ENCODE peak calls at places on chromosomes 11 and 22, in five cellular contexts. One of them, this sample, is unnamed. For H3K27me3, the result is how much of the 10 kb centered on the place peaks cover.

GRCh38 chr22:17919276-17920144 is 104.9 kb downstream of the MICAL3 start:
- DNase-seq in cardiac muscle cell: peak
- DNase-seq in GM06990: no peak
- DNase-seq in thyroid gland: peak
- DNase-seq in adipocyte: no peak
- DNase-seq in this sample: no peak

GRCh38 chr11:9562716-9563115 is 10.8 kb upstream of the WEE1 start:
- DNase-seq in cardiac muscle cell: no peak
- DNase-seq in GM06990: peak
- DNase-seq in thyroid gland: no peak
- DNase-seq in adipocyte: no peak
- DNase-seq in this sample: no peak

GRCh38 chr11:88411265-88411664 is 73.7 kb upstream of the CTSC start:
- DNase-seq in cardiac muscle cell: no peak
- DNase-seq in GM06990: no peak
- DNase-seq in thyroid gland: no peak
- DNase-seq in adipocyte: peak
- DNase-seq in this sample: no peak

GRCh38 chr11:33500865-33501479 is 199.7 kb downstream of the C11orf91 start:
- DNase-seq in cardiac muscle cell: peak
- DNase-seq in GM06990: no peak
- DNase-seq in thyroid gland: peak
- DNase-seq in adipocyte: peak
- DNase-seq in this sample: peak

GRCh38 chr22:20641198-20641892 is 132.6 kb upstream of the SERPIND1 start:
- DNase-seq in cardiac muscle cell: no peak
- DNase-seq in GM06990: no peak
- DNase-seq in thyroid gland: no peak
- DNase-seq in adipocyte: no peak
- DNase-seq in this sample: no peak

GRCh38 chr22:23137905-23138520 is 3.8 kb downstream of the RSPH14 start:
- DNase-seq in cardiac muscle cell: no peak
- DNase-seq in GM06990: peak
- DNase-seq in thyroid gland: peak
- DNase-seq in adipocyte: no peak
- DNase-seq in this sample: no peak

GRCh38 chr11:17413414-17414316 is 25.2 kb upstream of the KCNJ11 start:
- DNase-seq in cardiac muscle cell: no peak
- DNase-seq in GM06990: no peak
- DNase-seq in thyroid gland: peak
- DNase-seq in adipocyte: no peak
- DNase-seq in this sample: no peak

GRCh38 chr22:29245626-29246385 is 22.0 kb downstream of the RHBDD3 start:
- DNase-seq in cardiac muscle cell: peak
- DNase-seq in GM06990: peak
- DNase-seq in thyroid gland: peak
- DNase-seq in adipocyte: peak
- DNase-seq in this sample: peak

GRCh38 chr11:43576834-43577521 is 103.6 kb upstream of the HSD17B12 start:
- DNase-seq in cardiac muscle cell: peak
- DNase-seq in GM06990: no peak
- DNase-seq in thyroid gland: peak
- DNase-seq in adipocyte: peak
- DNase-seq in this sample: peak

GRCh38 chr11:13487661-13488030 is 8.2 kb downstream of the PTH start:
- DNase-seq in cardiac muscle cell: no peak
- DNase-seq in GM06990: no peak
- DNase-seq in thyroid gland: no peak
- DNase-seq in adipocyte: peak
- DNase-seq in this sample: no peak

GRCh38 chr22:47190957-47191323 is 428.5 kb downstream of the TBC1D22A start:
- DNase-seq in cardiac muscle cell: no peak
- DNase-seq in GM06990: no peak
- DNase-seq in thyroid gland: no peak
- DNase-seq in adipocyte: no peak
- DNase-seq in this sample: no peak

GRCh38 chr11:34682822-34683221 is 61.9 kb downstream of the EHF start:
- DNase-seq in cardiac muscle cell: no peak
- DNase-seq in GM06990: no peak
- DNase-seq in thyroid gland: no peak
- DNase-seq in adipocyte: no peak
- DNase-seq in this sample: no peak

GRCh38 chr11:106442032-106442431 is 364.6 kb downstream of the AASDHPPT start:
- DNase-seq in cardiac muscle cell: no peak
- DNase-seq in GM06990: no peak
- DNase-seq in thyroid gland: no peak
- DNase-seq in adipocyte: peak
- DNase-seq in this sample: no peak

GRCh38 chr11:11533057-11533456 is 88.7 kb downstream of the GALNT18 start:
- DNase-seq in cardiac muscle cell: no peak
- DNase-seq in GM06990: no peak
- DNase-seq in thyroid gland: no peak
- DNase-seq in adipocyte: no peak
- DNase-seq in this sample: no peak

GRCh38 chr22:37175414-37176144 is 12.5 kb downstream of the C1QTNF6 start:
- DNase-seq in cardiac muscle cell: no peak
- DNase-seq in GM06990: no peak
- DNase-seq in thyroid gland: no peak
- DNase-seq in adipocyte: no peak
- DNase-seq in this sample: no peak

GRCh38 chr11:8250446-8250845 is 13.2 kb downstream of the LMO1 start:
- DNase-seq in cardiac muscle cell: no peak
- DNase-seq in GM06990: no peak
- DNase-seq in thyroid gland: no peak
- DNase-seq in adipocyte: no peak
- DNase-seq in this sample: peak

GRCh38 chr11:99117603-99118002 is 96.9 kb downstream of the CNTN5 start:
- DNase-seq in cardiac muscle cell: no peak
- DNase-seq in GM06990: no peak
- DNase-seq in thyroid gland: no peak
- DNase-seq in adipocyte: no peak
- DNase-seq in this sample: no peak

GRCh38 chr11:109853156-109853776 is 239.9 kb upstream of the ZC3H12C start:
- DNase-seq in cardiac muscle cell: peak
- DNase-seq in GM06990: peak
- DNase-seq in thyroid gland: no peak
- DNase-seq in adipocyte: peak
- DNase-seq in this sample: no peak

GRCh38 chr22:33785283-33785991 is 134.8 kb downstream of the LARGE1 start:
- DNase-seq in cardiac muscle cell: no peak
- DNase-seq in GM06990: peak
- DNase-seq in thyroid gland: no peak
- DNase-seq in adipocyte: peak
- DNase-seq in this sample: peak

GRCh38 chr22:42185915-42186439 is 55.4 kb upstream of the CYP2D6 start:
- DNase-seq in cardiac muscle cell: no peak
- DNase-seq in GM06990: no peak
- DNase-seq in thyroid gland: no peak
- DNase-seq in adipocyte: no peak
- DNase-seq in this sample: no peak

GRCh38 chr11:63622318-63622717 is 8.1 kb upstream of the PLAAT3 start:
- DNase-seq in cardiac muscle cell: no peak
- DNase-seq in GM06990: no peak
- DNase-seq in thyroid gland: peak
- DNase-seq in adipocyte: no peak
- DNase-seq in this sample: no peak

GRCh38 chr22:32123657-32124056 is 35.4 kb downstream of the C22orf42 start:
- DNase-seq in cardiac muscle cell: no peak
- DNase-seq in GM06990: no peak
- DNase-seq in thyroid gland: no peak
- DNase-seq in adipocyte: no peak
- DNase-seq in this sample: no peak

GRCh38 chr11:68691402-68691784 is 7.0 kb downstream of the GAL start:
- DNase-seq in cardiac muscle cell: no peak
- DNase-seq in GM06990: no peak
- DNase-seq in thyroid gland: no peak
- DNase-seq in adipocyte: no peak
- DNase-seq in this sample: no peak

GRCh38 chr11:68692881-68693483 is 8.6 kb downstream of the GAL start:
- DNase-seq in cardiac muscle cell: peak
- DNase-seq in GM06990: no peak
- DNase-seq in thyroid gland: no peak
- DNase-seq in adipocyte: no peak
- DNase-seq in this sample: no peak

GRCh38 chr11:68693484-68693882 is 9.1 kb downstream of the GAL start:
- DNase-seq in cardiac muscle cell: no peak
- DNase-seq in GM06990: no peak
- DNase-seq in thyroid gland: no peak
- DNase-seq in adipocyte: no peak
- DNase-seq in this sample: no peak

GRCh38 chr11:68690671-68691401 is 6.5 kb downstream of the GAL start:
- DNase-seq in cardiac muscle cell: no peak
- DNase-seq in GM06990: no peak
- DNase-seq in thyroid gland: no peak
- DNase-seq in adipocyte: no peak
- DNase-seq in this sample: no peak

DNA sequence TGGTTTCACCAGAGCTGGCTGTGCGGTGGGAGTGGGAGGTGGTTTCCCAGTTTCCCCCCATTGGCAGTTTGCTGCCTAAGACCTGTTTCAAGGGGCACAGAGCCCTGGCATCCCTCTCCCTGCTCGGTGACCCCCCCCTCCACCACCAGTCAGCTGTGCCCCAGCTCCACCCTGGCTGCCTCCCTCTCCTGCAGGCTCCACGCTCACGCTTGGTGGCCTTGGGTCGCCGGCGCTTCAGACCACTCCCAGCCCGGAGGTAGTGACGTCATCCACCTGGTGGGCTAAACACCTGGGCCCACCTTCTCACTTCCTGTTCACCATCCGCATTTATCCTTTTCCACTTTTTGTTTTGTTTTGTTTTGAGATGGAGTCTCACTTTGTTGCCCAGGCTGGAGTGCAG is 7.8 kb downstream of the GAL start:
- DNase-seq in cardiac muscle cell: no peak
- DNase-seq in GM06990: no peak
- DNase-seq in thyroid gland: no peak
- DNase-seq in adipocyte: no peak
- DNase-seq in this sample: no peak
- H3K27me3 ChIP-seq in cardiac muscle cell: under half
- H3K27me3 ChIP-seq in GM06990: under half
- H3K27me3 ChIP-seq in thyroid gland: under half
- H3K27me3 ChIP-seq in adipocyte: half or more
- H3K27me3 ChIP-seq in this sample: under half

DNA sequence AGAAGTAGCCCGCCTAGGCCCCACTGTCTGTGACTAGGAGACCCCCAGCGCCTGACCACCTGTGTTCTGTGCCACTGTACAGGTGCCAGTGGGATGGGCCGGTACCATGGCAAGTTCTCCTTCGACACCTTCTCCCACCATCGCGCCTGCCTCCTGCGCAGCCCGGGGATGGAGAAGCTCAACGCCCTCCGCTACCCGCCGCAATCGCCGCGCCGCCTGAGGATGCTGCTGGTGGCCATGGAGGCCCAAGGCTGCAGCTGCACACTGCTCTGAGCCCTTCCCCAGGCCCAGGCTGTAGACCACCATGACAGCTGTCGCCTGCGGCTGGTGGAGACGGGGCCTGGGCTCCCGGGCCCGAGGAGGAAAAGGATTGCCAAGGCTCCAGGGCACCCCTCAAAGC is 2.8 kb upstream of the NDUFS8 start:
- DNase-seq in cardiac muscle cell: no peak
- DNase-seq in GM06990: no peak
- DNase-seq in thyroid gland: no peak
- DNase-seq in adipocyte: no peak
- DNase-seq in this sample: no peak
- H3K4me3 ChIP-seq in cardiac muscle cell: no peak
- H3K4me3 ChIP-seq in GM06990: no peak
- H3K4me3 ChIP-seq in thyroid gland: no peak
- H3K4me3 ChIP-seq in adipocyte: no peak
- H3K4me3 ChIP-seq in this sample: no peak

DNA sequence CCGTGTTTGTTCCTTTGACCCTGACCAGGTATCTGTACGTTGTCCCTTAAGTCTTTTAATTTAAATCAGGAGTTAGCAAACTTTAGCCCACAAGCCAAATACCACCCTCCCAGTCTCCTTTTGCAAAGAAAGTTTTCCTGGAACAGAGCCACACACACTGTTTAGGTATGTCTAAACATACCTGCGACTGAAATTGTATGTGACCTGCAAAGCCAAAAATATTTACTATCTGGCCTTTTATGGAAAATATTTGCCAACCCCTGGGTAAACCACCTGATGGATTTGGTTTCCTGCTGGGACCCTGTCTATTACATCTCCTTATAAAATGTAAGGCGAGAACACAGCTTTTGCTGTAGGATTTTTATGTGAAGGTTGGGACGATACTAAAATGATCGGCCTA is 20.2 kb upstream of the RCN1 start:
- DNase-seq in cardiac muscle cell: no peak
- DNase-seq in GM06990: no peak
- DNase-seq in thyroid gland: no peak
- DNase-seq in adipocyte: no peak
- DNase-seq in this sample: no peak
- H3K27me3 ChIP-seq in cardiac muscle cell: under half
- H3K27me3 ChIP-seq in GM06990: under half
- H3K27me3 ChIP-seq in thyroid gland: under half
- H3K27me3 ChIP-seq in adipocyte: under half
- H3K27me3 ChIP-seq in this sample: under half

GRCh38 chr22:48555606-48556005 is 1272.1 kb downstream of the BRD1 start:
- DNase-seq in cardiac muscle cell: no peak
- DNase-seq in GM06990: no peak
- DNase-seq in thyroid gland: no peak
- DNase-seq in adipocyte: no peak
- DNase-seq in this sample: no peak

GRCh38 chr22:48556751-48557150 is 1270.9 kb downstream of the BRD1 start:
- DNase-seq in cardiac muscle cell: no peak
- DNase-seq in GM06990: no peak
- DNase-seq in thyroid gland: no peak
- DNase-seq in adipocyte: no peak
- DNase-seq in this sample: no peak

GRCh38 chr22:48553694-48554308 is 1273.9 kb downstream of the BRD1 start:
- DNase-seq in cardiac muscle cell: no peak
- DNase-seq in GM06990: no peak
- DNase-seq in thyroid gland: no peak
- DNase-seq in adipocyte: no peak
- DNase-seq in this sample: no peak

GRCh38 chr22:48553119-48553518 is 1274.6 kb downstream of the BRD1 start:
- DNase-seq in cardiac muscle cell: no peak
- DNase-seq in GM06990: no peak
- DNase-seq in thyroid gland: no peak
- DNase-seq in adipocyte: no peak
- DNase-seq in this sample: no peak

DNA sequence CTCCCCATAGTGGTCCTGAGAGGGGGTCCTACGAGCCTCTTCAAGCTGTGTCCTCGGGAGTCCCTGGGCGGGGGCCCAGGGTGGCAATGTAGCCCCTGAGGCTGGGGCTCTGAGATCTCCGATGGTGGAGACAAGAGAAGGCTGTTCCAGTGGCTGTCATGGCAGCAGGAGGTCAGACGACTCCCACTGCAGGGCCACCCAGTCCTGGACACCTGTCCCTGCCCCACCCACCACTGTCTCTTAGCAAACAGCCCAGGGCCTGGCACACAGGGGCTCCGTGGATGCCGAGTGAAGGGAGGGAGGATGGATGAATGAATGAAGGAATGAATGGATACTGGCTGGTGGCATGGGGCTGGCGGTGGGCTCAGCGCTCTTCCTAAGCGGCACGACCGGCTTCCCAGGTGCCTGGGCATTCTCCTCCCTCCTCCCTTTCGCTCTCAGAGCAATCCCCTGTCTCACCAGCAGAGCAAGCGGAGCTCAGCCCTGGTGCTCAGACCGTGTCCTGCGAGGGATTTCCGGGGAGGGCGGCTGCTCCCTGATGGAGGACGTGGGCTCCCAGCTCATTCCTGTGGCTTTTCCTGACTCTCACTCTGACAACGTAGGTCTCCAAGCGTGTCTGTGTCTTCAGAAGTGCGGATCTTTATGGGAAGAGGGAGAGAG is 1272.7 kb downstream of the BRD1 start:
- DNase-seq in cardiac muscle cell: no peak
- DNase-seq in GM06990: no peak
- DNase-seq in thyroid gland: no peak
- DNase-seq in adipocyte: no peak
- DNase-seq in this sample: no peak
- H3K4me3 ChIP-seq in cardiac muscle cell: no peak
- H3K4me3 ChIP-seq in GM06990: no peak
- H3K4me3 ChIP-seq in thyroid gland: no peak
- H3K4me3 ChIP-seq in adipocyte: no peak
- H3K4me3 ChIP-seq in this sample: no peak